ENCODE peak calls at places on chromosome 22, in five cellular contexts. One of them, this sample, is unnamed.

GRCh38 chr22:28132466-28132865 is 213.4 kb upstream of the PITPNB start:
- DNase-seq in cardiac fibroblast: no peak
- DNase-seq in stimulated activated CD4-positive, alpha-beta T cell treated with anti-CD3 and anti-CD28 coated beads, Interleukin-15, amount 100 ng/mL, for 1 hour: no peak
- DNase-seq in activated T-helper 9 cell treated with anti-CD3 and anti-CD28 coated beads, Interleukin-2, amount 50 U/mL, for 16 hours: no peak
- DNase-seq in activated effector memory CD4-positive, alpha-beta T cell treated with Interleukin-2 at 50 U/mL for 16 hours: no peak
- DNase-seq in this sample: no peak

GRCh38 chr22:42500164-42500835 is 19.3 kb downstream of the RRP7A start:
- DNase-seq in cardiac fibroblast: peak
- DNase-seq in stimulated activated CD4-positive, alpha-beta T cell treated with anti-CD3 and anti-CD28 coated beads, Interleukin-15, amount 100 ng/mL, for 1 hour: peak
- DNase-seq in activated T-helper 9 cell treated with anti-CD3 and anti-CD28 coated beads, Interleukin-2, amount 50 U/mL, for 16 hours: peak
- DNase-seq in activated effector memory CD4-positive, alpha-beta T cell treated with Interleukin-2 at 50 U/mL for 16 hours: peak
- DNase-seq in this sample: peak

GRCh38 chr22:48394787-48395620 is 1432.7 kb downstream of the BRD1 start:
- DNase-seq in cardiac fibroblast: no peak
- DNase-seq in stimulated activated CD4-positive, alpha-beta T cell treated with anti-CD3 and anti-CD28 coated beads, Interleukin-15, amount 100 ng/mL, for 1 hour: no peak
- DNase-seq in activated T-helper 9 cell treated with anti-CD3 and anti-CD28 coated beads, Interleukin-2, amount 50 U/mL, for 16 hours: no peak
- DNase-seq in activated effector memory CD4-positive, alpha-beta T cell treated with Interleukin-2 at 50 U/mL for 16 hours: no peak
- DNase-seq in this sample: no peak

GRCh38 chr22:23591203-23591791 is 11.2 kb upstream of the IGLL1 start:
- DNase-seq in cardiac fibroblast: peak
- DNase-seq in stimulated activated CD4-positive, alpha-beta T cell treated with anti-CD3 and anti-CD28 coated beads, Interleukin-15, amount 100 ng/mL, for 1 hour: peak
- DNase-seq in activated T-helper 9 cell treated with anti-CD3 and anti-CD28 coated beads, Interleukin-2, amount 50 U/mL, for 16 hours: peak
- DNase-seq in activated effector memory CD4-positive, alpha-beta T cell treated with Interleukin-2 at 50 U/mL for 16 hours: peak
- DNase-seq in this sample: peak

GRCh38 chr22:37319469-37319868 is 37.2 kb downstream of the CYTH4 start:
- DNase-seq in cardiac fibroblast: no peak
- DNase-seq in stimulated activated CD4-positive, alpha-beta T cell treated with anti-CD3 and anti-CD28 coated beads, Interleukin-15, amount 100 ng/mL, for 1 hour: no peak
- DNase-seq in activated T-helper 9 cell treated with anti-CD3 and anti-CD28 coated beads, Interleukin-2, amount 50 U/mL, for 16 hours: no peak
- DNase-seq in activated effector memory CD4-positive, alpha-beta T cell treated with Interleukin-2 at 50 U/mL for 16 hours: no peak
- DNase-seq in this sample: no peak

GRCh38 chr22:20943104-20943933 is 23.7 kb upstream of the AIFM3 start:
- DNase-seq in cardiac fibroblast: no peak
- DNase-seq in stimulated activated CD4-positive, alpha-beta T cell treated with anti-CD3 and anti-CD28 coated beads, Interleukin-15, amount 100 ng/mL, for 1 hour: no peak
- DNase-seq in activated T-helper 9 cell treated with anti-CD3 and anti-CD28 coated beads, Interleukin-2, amount 50 U/mL, for 16 hours: no peak
- DNase-seq in activated effector memory CD4-positive, alpha-beta T cell treated with Interleukin-2 at 50 U/mL for 16 hours: no peak
- DNase-seq in this sample: no peak

GRCh38 chr22:30441088-30441487 is 15.5 kb downstream of the MTFP1 start:
- DNase-seq in cardiac fibroblast: no peak
- DNase-seq in stimulated activated CD4-positive, alpha-beta T cell treated with anti-CD3 and anti-CD28 coated beads, Interleukin-15, amount 100 ng/mL, for 1 hour: no peak
- DNase-seq in activated T-helper 9 cell treated with anti-CD3 and anti-CD28 coated beads, Interleukin-2, amount 50 U/mL, for 16 hours: no peak
- DNase-seq in activated effector memory CD4-positive, alpha-beta T cell treated with Interleukin-2 at 50 U/mL for 16 hours: no peak
- DNase-seq in this sample: no peak

GRCh38 chr22:49768077-49768476 is 59.6 kb downstream of the BRD1 start:
- DNase-seq in cardiac fibroblast: no peak
- DNase-seq in stimulated activated CD4-positive, alpha-beta T cell treated with anti-CD3 and anti-CD28 coated beads, Interleukin-15, amount 100 ng/mL, for 1 hour: no peak
- DNase-seq in activated T-helper 9 cell treated with anti-CD3 and anti-CD28 coated beads, Interleukin-2, amount 50 U/mL, for 16 hours: no peak
- DNase-seq in activated effector memory CD4-positive, alpha-beta T cell treated with Interleukin-2 at 50 U/mL for 16 hours: no peak
- DNase-seq in this sample: no peak

GRCh38 chr22:29109853-29110252 is 37.0 kb downstream of the KREMEN1 start:
- DNase-seq in cardiac fibroblast: peak
- DNase-seq in stimulated activated CD4-positive, alpha-beta T cell treated with anti-CD3 and anti-CD28 coated beads, Interleukin-15, amount 100 ng/mL, for 1 hour: no peak
- DNase-seq in activated T-helper 9 cell treated with anti-CD3 and anti-CD28 coated beads, Interleukin-2, amount 50 U/mL, for 16 hours: no peak
- DNase-seq in activated effector memory CD4-positive, alpha-beta T cell treated with Interleukin-2 at 50 U/mL for 16 hours: no peak
- DNase-seq in this sample: no peak

GRCh38 chr22:33038836-33039235 is 19.3 kb downstream of the SYN3 start:
- DNase-seq in cardiac fibroblast: no peak
- DNase-seq in stimulated activated CD4-positive, alpha-beta T cell treated with anti-CD3 and anti-CD28 coated beads, Interleukin-15, amount 100 ng/mL, for 1 hour: no peak
- DNase-seq in activated T-helper 9 cell treated with anti-CD3 and anti-CD28 coated beads, Interleukin-2, amount 50 U/mL, for 16 hours: no peak
- DNase-seq in activated effector memory CD4-positive, alpha-beta T cell treated with Interleukin-2 at 50 U/mL for 16 hours: no peak
- DNase-seq in this sample: no peak

GRCh38 chr22:19631899-19632670 is 82.2 kb upstream of the SEPTIN5 start:
- DNase-seq in cardiac fibroblast: peak
- DNase-seq in stimulated activated CD4-positive, alpha-beta T cell treated with anti-CD3 and anti-CD28 coated beads, Interleukin-15, amount 100 ng/mL, for 1 hour: no peak
- DNase-seq in activated T-helper 9 cell treated with anti-CD3 and anti-CD28 coated beads, Interleukin-2, amount 50 U/mL, for 16 hours: no peak
- DNase-seq in activated effector memory CD4-positive, alpha-beta T cell treated with Interleukin-2 at 50 U/mL for 16 hours: no peak
- DNase-seq in this sample: no peak

GRCh38 chr22:36467042-36467810 is 14.2 kb downstream of the TXN2 start:
- DNase-seq in cardiac fibroblast: peak
- DNase-seq in stimulated activated CD4-positive, alpha-beta T cell treated with anti-CD3 and anti-CD28 coated beads, Interleukin-15, amount 100 ng/mL, for 1 hour: no peak
- DNase-seq in activated T-helper 9 cell treated with anti-CD3 and anti-CD28 coated beads, Interleukin-2, amount 50 U/mL, for 16 hours: no peak
- DNase-seq in activated effector memory CD4-positive, alpha-beta T cell treated with Interleukin-2 at 50 U/mL for 16 hours: no peak
- DNase-seq in this sample: no peak

GRCh38 chr22:49413551-49413950 is 414.1 kb downstream of the BRD1 start:
- DNase-seq in cardiac fibroblast: no peak
- DNase-seq in stimulated activated CD4-positive, alpha-beta T cell treated with anti-CD3 and anti-CD28 coated beads, Interleukin-15, amount 100 ng/mL, for 1 hour: no peak
- DNase-seq in activated T-helper 9 cell treated with anti-CD3 and anti-CD28 coated beads, Interleukin-2, amount 50 U/mL, for 16 hours: no peak
- DNase-seq in activated effector memory CD4-positive, alpha-beta T cell treated with Interleukin-2 at 50 U/mL for 16 hours: no peak
- DNase-seq in this sample: no peak

GRCh38 chr22:50445071-50445879 is 29.6 kb downstream of the SBF1 start:
- DNase-seq in cardiac fibroblast: no peak
- DNase-seq in stimulated activated CD4-positive, alpha-beta T cell treated with anti-CD3 and anti-CD28 coated beads, Interleukin-15, amount 100 ng/mL, for 1 hour: no peak
- DNase-seq in activated T-helper 9 cell treated with anti-CD3 and anti-CD28 coated beads, Interleukin-2, amount 50 U/mL, for 16 hours: no peak
- DNase-seq in activated effector memory CD4-positive, alpha-beta T cell treated with Interleukin-2 at 50 U/mL for 16 hours: no peak
- DNase-seq in this sample: no peak

GRCh38 chr22:48382197-48382596 is 1445.5 kb downstream of the BRD1 start:
- DNase-seq in cardiac fibroblast: no peak
- DNase-seq in stimulated activated CD4-positive, alpha-beta T cell treated with anti-CD3 and anti-CD28 coated beads, Interleukin-15, amount 100 ng/mL, for 1 hour: no peak
- DNase-seq in activated T-helper 9 cell treated with anti-CD3 and anti-CD28 coated beads, Interleukin-2, amount 50 U/mL, for 16 hours: no peak
- DNase-seq in activated effector memory CD4-positive, alpha-beta T cell treated with Interleukin-2 at 50 U/mL for 16 hours: no peak
- DNase-seq in this sample: no peak

GRCh38 chr22:24510694-24511625 is 15.8 kb downstream of the UPB1 start:
- DNase-seq in cardiac fibroblast: peak
- DNase-seq in stimulated activated CD4-positive, alpha-beta T cell treated with anti-CD3 and anti-CD28 coated beads, Interleukin-15, amount 100 ng/mL, for 1 hour: no peak
- DNase-seq in activated T-helper 9 cell treated with anti-CD3 and anti-CD28 coated beads, Interleukin-2, amount 50 U/mL, for 16 hours: no peak
- DNase-seq in activated effector memory CD4-positive, alpha-beta T cell treated with Interleukin-2 at 50 U/mL for 16 hours: no peak
- DNase-seq in this sample: no peak